ENCODE peak calls at places on chromosomes 3 and 15, in four cellular contexts. One of them, this sample, is unnamed.

GRCh38 chr3:130933801-130934345 is 40.0 kb downstream of the ATP2C1 start:
- DNase-seq in pancreas: no peak
- DNase-seq in heart right ventricle: no peak
- DNase-seq in amniotic stem cell: no peak
- DNase-seq in this sample: no peak

GRCh38 chr3:168952551-168952950 is 711.0 kb downstream of the MECOM start:
- DNase-seq in pancreas: no peak
- DNase-seq in heart right ventricle: no peak
- DNase-seq in amniotic stem cell: no peak
- DNase-seq in this sample: no peak

GRCh38 chr3:196288141-196288460 is 575 bp upstream of the PCYT1A start:
- DNase-seq in pancreas: no peak
- DNase-seq in heart right ventricle: no peak
- DNase-seq in amniotic stem cell: no peak
- DNase-seq in this sample: no peak

GRCh38 chr3:107985496-107985895 is 105.3 kb downstream of the CD47 start:
- DNase-seq in pancreas: no peak
- DNase-seq in heart right ventricle: no peak
- DNase-seq in amniotic stem cell: no peak
- DNase-seq in this sample: no peak

GRCh38 chr3:59573911-59574310 is 524.1 kb upstream of the CFAP20DC start:
- DNase-seq in pancreas: no peak
- DNase-seq in heart right ventricle: peak
- DNase-seq in amniotic stem cell: no peak
- DNase-seq in this sample: no peak

GRCh38 chr15:42012241-42012640 is 8.6 kb downstream of the PLA2G4E start:
- DNase-seq in pancreas: no peak
- DNase-seq in heart right ventricle: no peak
- DNase-seq in amniotic stem cell: no peak
- DNase-seq in this sample: peak

GRCh38 chr15:91968610-91969009 is 115.1 kb downstream of the SLCO3A1 start:
- DNase-seq in pancreas: no peak
- DNase-seq in heart right ventricle: no peak
- DNase-seq in amniotic stem cell: no peak
- DNase-seq in this sample: no peak

GRCh38 chr3:19256313-19256712 is 108.0 kb downstream of the KCNH8 start:
- DNase-seq in pancreas: no peak
- DNase-seq in heart right ventricle: no peak
- DNase-seq in amniotic stem cell: no peak
- DNase-seq in this sample: no peak

This sample was measured in stomach.